ENCODE peak calls at places on chromosomes 16 and 17, in seven cellular contexts. D is H4; U is AG04450; H is NCI-H510A treated with DMSO at 0.1 percent for 48 hours; M is Caki2; V is H7; N is CD8-positive, alpha-beta T cell. B is an unnamed sample.

GRCh38 chr16:58515871-58516767 is 802 bp downstream of the SETD6 start:
- DNase-seq in D (no peak), U (no peak), H (no peak), M (peak; percentile 27), V (peak; percentile 94), N (peak; percentile 61), B (peak; percentile 46)

GRCh38 chr17:15392326-15392739 is 50.9 kb upstream of the TEKT3 start:
- DNase-seq in D (peak; percentile 84), U (peak; percentile 76), H (no peak), M (no peak), V (no peak), N (no peak), B (no peak)

GRCh38 chr17:48161127-48161905 is 53.8 kb downstream of the SNX11 start:
- DNase-seq in D (no peak), U (no peak), H (peak; percentile 99), M (no peak), V (no peak), N (no peak), B (no peak)

GRCh38 chr17:43314582-43314981 is 80.8 kb upstream of the RNU2-1 start:
- DNase-seq in D (no peak), U (no peak), H (no peak), M (no peak), V (no peak), N (peak; percentile 48), B (no peak)

GRCh38 chr16:51697454-51697853 is 546.4 kb upstream of the SALL1 start:
- DNase-seq in D (no peak), U (no peak), H (no peak), M (no peak), V (no peak), N (no peak), B (no peak)

GRCh38 chr17:78242024-78242742 is 10.8 kb downstream of the TMEM235 start:
- DNase-seq in D (no peak), U (no peak), H (no peak), M (no peak), V (no peak), N (no peak), B (peak; percentile 35)

GRCh38 chr16:74862743-74863244 is 88.2 kb upstream of the FA2H start:
- DNase-seq in D (peak; percentile 52), U (no peak), H (peak; percentile 62), M (peak; percentile 65), V (peak; percentile 54), N (no peak), B (no peak)

GRCh38 chr17:74231846-74232713 is 18.7 kb downstream of the TTYH2 start:
- DNase-seq in D (no peak), U (no peak), H (no peak), M (no peak), V (no peak), N (no peak), B (peak; percentile 77)

GRCh38 chr17:40321502-40322416 is 12.8 kb downstream of the RARA start:
- DNase-seq in D (no peak), U (no peak), H (no peak), M (no peak), V (peak; percentile 65), N (no peak), B (peak; percentile 70)

GRCh38 chr17:28528329-28529011 is 22.3 kb downstream of the FOXN1 start:
- DNase-seq in D (no peak), U (no peak), H (no peak), M (no peak), V (no peak), N (no peak), B (no peak)

GRCh38 chr16:18072161-18072560 is 264.4 kb downstream of the NPIPA8 start:
- DNase-seq in D (no peak), U (no peak), H (no peak), M (no peak), V (no peak), N (no peak), B (no peak)

GRCh38 chr17:40862985-40863733 is 3.9 kb downstream of the KRT12 start:
- DNase-seq in D (no peak), U (no peak), H (no peak), M (no peak), V (peak; percentile 82), N (no peak), B (no peak)

GRCh38 chr16:51907680-51908079 is 639.3 kb downstream of the TOX3 start:
- DNase-seq in D (no peak), U (no peak), H (no peak), M (no peak), V (no peak), N (no peak), B (no peak)

GRCh38 chr17:11240041-11240801 is 792 bp upstream of the SHISA6 start:
- DNase-seq in D (no peak), U (no peak), H (no peak), M (no peak), V (peak; percentile 82), N (no peak), B (no peak)

GRCh38 chr17:75521951-75522727 is 3.4 kb upstream of the LLGL2 start:
- DNase-seq in D (no peak), U (no peak), H (no peak), M (no peak), V (no peak), N (no peak), B (no peak)

GRCh38 chr16:71555230-71555891 is 21.5 kb downstream of the TAT start:
- DNase-seq in D (no peak), U (no peak), H (no peak), M (no peak), V (no peak), N (no peak), B (no peak)

GRCh38 chr16:74485916-74486315 is 64.6 kb upstream of the CLEC18B start:
- DNase-seq in D (no peak), U (no peak), H (no peak), M (no peak), V (no peak), N (no peak), B (no peak)

GRCh38 chr17:49227436-49228261 is 2.9 kb downstream of the PHOSPHO1 start:
- DNase-seq in D (peak; percentile 70), U (peak; percentile 26), H (peak; percentile 79), M (peak; percentile 82), V (peak; percentile 91), N (peak; percentile 89), B (peak; percentile 67)

GRCh38 chr17:14854691-14855090 is 410.4 kb downstream of the PMP22 start:
- DNase-seq in D (no peak), U (no peak), H (no peak), M (no peak), V (no peak), N (no peak), B (no peak)

GRCh38 chr17:2977157-2977556 is 86.2 kb downstream of the OR1D5 start:
- DNase-seq in D (no peak), U (no peak), H (no peak), M (no peak), V (no peak), N (no peak), B (no peak)

GRCh38 chr16:55830658-55831294 is 2.1 kb downstream of the CES1 start:
- DNase-seq in D (no peak), U (no peak), H (no peak), M (no peak), V (no peak), N (no peak), B (no peak)

GRCh38 chr17:40490289-40490853 is 11.1 kb downstream of the TNS4 start:
- DNase-seq in D (peak; percentile 37), U (peak; percentile 59), H (peak; percentile 56), M (peak; percentile 74), V (peak; percentile 87), N (no peak), B (peak; percentile 58)

GRCh38 chr17:7589891-7590611 is at the start of gene SOX15:
- DNase-seq in D (no peak), U (no peak), H (no peak), M (no peak), V (peak; percentile 82), N (no peak), B (no peak)

GRCh38 chr16:82835487-82836160 is 208.9 kb downstream of the CDH13 start:
- DNase-seq in D (no peak), U (no peak), H (no peak), M (no peak), V (no peak), N (no peak), B (no peak)

GRCh38 chr17:43766413-43767052 is 7.9 kb upstream of the SOST start:
- DNase-seq in D (peak; percentile 58), U (no peak), H (peak; percentile 57), M (peak; percentile 42), V (peak; percentile 79), N (peak; percentile 66), B (no peak)

GRCh38 chr16:49085689-49086088 is 195.9 kb downstream of the CBLN1 start:
- DNase-seq in D (no peak), U (no peak), H (no peak), M (no peak), V (no peak), N (no peak), B (no peak)

GRCh38 chr16:6548507-6548906 is 784.1 kb upstream of the RBFOX1 start:
- DNase-seq in D (no peak), U (no peak), H (no peak), M (no peak), V (no peak), N (no peak), B (no peak)

GRCh38 chr17:75769536-75769935 is 4.5 kb upstream of the GALK1 start:
- DNase-seq in D (no peak), U (no peak), H (peak; percentile 64), M (no peak), V (no peak), N (no peak), B (no peak)

GRCh38 chr16:1530349-1530882 is 3.0 kb upstream of the TMEM204 start:
- DNase-seq in D (no peak), U (no peak), H (no peak), M (no peak), V (no peak), N (no peak), B (no peak)

GRCh38 chr16:11698271-11698689 is 30.0 kb downstream of the SNN start:
- DNase-seq in D (no peak), U (no peak), H (no peak), M (peak; percentile 56), V (no peak), N (no peak), B (no peak)

GRCh38 chr17:37557482-37557881 is 51.7 kb downstream of the SYNRG start:
- DNase-seq in D (no peak), U (no peak), H (no peak), M (no peak), V (no peak), N (no peak), B (no peak)

GRCh38 chr16:57938484-57938883 is 32.4 kb downstream of the CNGB1 start:
- DNase-seq in D (no peak), U (no peak), H (no peak), M (no peak), V (no peak), N (no peak), B (no peak)

GRCh38 chr17:47687328-47687690 is 6.7 kb upstream of the TBKBP1 start:
- DNase-seq in D (no peak), U (no peak), H (no peak), M (no peak), V (no peak), N (no peak), B (no peak)

GRCh38 chr17:2085648-2085949 is 30.7 kb downstream of the HIC1 start:
- DNase-seq in D (no peak), U (no peak), H (no peak), M (no peak), V (no peak), N (no peak), B (no peak)

GRCh38 chr17:7579001-7579838 is at the start of gene CD68:
- DNase-seq in D (peak; percentile 84), U (peak; percentile 66), H (peak; percentile 34), M (peak; percentile 94), V (peak; percentile 83), N (peak; percentile 58), B (no peak)

GRCh38 chr17:39197380-39198185 is at the start of gene CACNB1:
- DNase-seq in D (peak; percentile 68), U (peak; percentile 18), H (peak; percentile 85), M (peak; percentile 66), V (peak; percentile 99), N (peak; percentile 75), B (peak; percentile 83)